ENCODE peak calls at places on chromosomes 4 and X, in nine cellular contexts. H, U, Y, G, E, R, N, F and X are unnamed samples.

GRCh38 chrX:39815621-39816020 is 282.1 kb downstream of the BCOR start:
- DNase-seq in H (no peak), U (no peak), Y (no peak), G (no peak), E (no peak), R (no peak), N (peak; percentile 88), F (no peak), X (no peak)

GRCh38 chr4:115671581-115671980 is 558.2 kb upstream of the NDST4 start:
- DNase-seq in H (no peak), U (no peak), Y (no peak), G (no peak), E (no peak), R (no peak), N (no peak), F (no peak), X (no peak)

GRCh38 chr4:189823611-189824010 is 117.1 kb upstream of the FRG1 start:
- DNase-seq in H (no peak), U (no peak), Y (no peak), G (no peak), E (no peak), R (no peak), N (no peak), F (no peak), X (no peak)

GRCh38 chrX:15350329-15350996 is 15.1 kb upstream of the PIGA start:
- DNase-seq in H (no peak), U (no peak), Y (no peak), G (no peak), E (no peak), R (no peak), N (peak; percentile 51), F (no peak), X (no peak)

GRCh38 chr4:73723945-73724344 is 16.4 kb upstream of the CXCL8 start:
- DNase-seq in H (no peak), U (no peak), Y (no peak), G (no peak), E (no peak), R (no peak), N (no peak), F (no peak), X (no peak)

GRCh38 chrX:132953358-132953757 is 5.1 kb downstream of the HS6ST2 start:
- DNase-seq in H (no peak), U (no peak), Y (no peak), G (no peak), E (no peak), R (peak; percentile 21), N (no peak), F (no peak), X (no peak)

GRCh38 chrX:144732588-144732987 is 514.7 kb upstream of the SPANXN1 start:
- DNase-seq in H (no peak), U (no peak), Y (no peak), G (no peak), E (no peak), R (no peak), N (peak; percentile 2), F (no peak), X (no peak)

GRCh38 chr4:24089831-24090531 is 200.1 kb upstream of the PPARGC1A start:
- DNase-seq in H (no peak), U (no peak), Y (no peak), G (no peak), E (no peak), R (no peak), N (no peak), F (no peak), X (no peak)

GRCh38 chr4:4462970-4463369 is 76.1 kb downstream of the NSG1 start:
- DNase-seq in H (no peak), U (no peak), Y (no peak), G (no peak), E (no peak), R (no peak), N (no peak), F (no peak), X (no peak)

GRCh38 chr4:304987-305680 is at the start of gene ZNF732:
- DNase-seq in H (no peak), U (no peak), Y (no peak), G (peak; percentile 91), E (peak; percentile 64), R (peak; percentile 21), N (peak; percentile 99), F (no peak), X (peak; percentile 31)

GRCh38 chr4:128241425-128241913 is 46.1 kb downstream of the PGRMC2 start:
- DNase-seq in H (no peak), U (no peak), Y (no peak), G (no peak), E (no peak), R (no peak), N (peak; percentile 57), F (peak; percentile 9), X (no peak)

GRCh38 chr4:138269175-138269574 is 27.0 kb upstream of the SLC7A11 start:
- DNase-seq in H (no peak), U (no peak), Y (no peak), G (no peak), E (no peak), R (no peak), N (no peak), F (no peak), X (no peak)

GRCh38 chr4:166622425-166622977 is 611.8 kb downstream of the SPOCK3 start:
- DNase-seq in H (no peak), U (no peak), Y (no peak), G (no peak), E (no peak), R (no peak), N (no peak), F (no peak), X (no peak)

GRCh38 chrX:129768586-129769466 is 10.9 kb upstream of the SASH3 start:
- DNase-seq in H (no peak), U (peak; percentile 64), Y (no peak), G (no peak), E (no peak), R (no peak), N (no peak), F (no peak), X (no peak)

GRCh38 chrX:129772796-129773431 is 6.8 kb upstream of the SASH3 start:
- DNase-seq in H (peak; percentile 53), U (peak; percentile 96), Y (peak; percentile 78), G (no peak), E (no peak), R (no peak), N (no peak), F (no peak), X (peak; percentile 43)

GRCh38 chrX:129768186-129768585 is 11.6 kb upstream of the SASH3 start:
- DNase-seq in H (no peak), U (peak; percentile 74), Y (no peak), G (no peak), E (no peak), R (no peak), N (no peak), F (no peak), X (no peak)

GRCh38 chrX:129771266-129771995 is 8.3 kb upstream of the SASH3 start:
- DNase-seq in H (peak; percentile 50), U (peak; percentile 75), Y (no peak), G (no peak), E (no peak), R (no peak), N (no peak), F (no peak), X (no peak)

DNA sequence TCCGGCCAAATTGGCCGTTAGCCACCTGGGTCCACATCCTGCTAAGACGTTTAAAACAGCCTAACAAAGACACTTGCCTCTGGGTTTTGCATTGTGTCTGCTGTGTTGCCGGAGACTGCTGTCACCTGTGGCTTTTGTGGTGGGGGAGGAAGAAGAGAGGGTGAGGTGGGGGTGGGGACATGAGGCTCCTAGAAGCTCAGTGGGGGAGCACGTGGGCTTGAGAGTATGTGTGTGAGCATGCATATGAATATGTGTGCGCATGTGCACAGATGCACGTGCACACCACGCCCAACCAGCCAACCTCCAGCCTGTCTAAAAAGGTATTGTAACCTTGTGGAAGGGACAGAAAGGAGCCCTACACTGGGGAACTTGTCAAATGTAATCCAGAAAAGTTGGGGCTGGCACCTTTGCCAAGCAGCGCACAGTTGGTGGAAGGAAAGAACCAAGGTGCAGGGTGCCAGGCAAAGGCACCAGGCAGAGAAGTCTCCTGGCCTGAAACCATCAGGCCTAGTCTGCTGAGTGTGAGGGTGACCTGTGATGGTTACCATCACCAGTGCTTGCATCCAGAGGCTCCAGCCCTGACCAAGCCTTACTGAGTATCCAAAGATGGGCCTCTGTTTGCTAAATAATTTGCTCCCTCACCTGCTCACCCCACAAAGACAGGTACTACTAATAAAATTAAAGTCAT is 10.1 kb upstream of the SASH3 start:
- DNase-seq in H (peak; percentile 82), U (peak; percentile 91), Y (no peak), G (no peak), E (no peak), R (no peak), N (no peak), F (no peak), X (no peak)
- H3K4me1 ChIP-seq in H (peaks cover 73% of the 10 kb centered on the region), U (peaks cover 12% of the 10 kb centered on the region), Y (no peaks in the 10 kb centered on the region), G (peaks cover 4% of the 10 kb centered on the region), E (no peaks in the 10 kb centered on the region), R (no peaks in the 10 kb centered on the region), N (no peaks in the 10 kb centered on the region), F (no peaks in the 10 kb centered on the region), X (no peaks in the 10 kb centered on the region)

GRCh38 chrX:130086414-130087207 is 23.7 kb downstream of the ELF4 start:
- DNase-seq in H (peak; percentile 80), U (peak; percentile 93), Y (no peak), G (no peak), E (no peak), R (no peak), N (no peak), F (no peak), X (no peak)

GRCh38 chrX:130085551-130085986 is 24.7 kb downstream of the ELF4 start:
- DNase-seq in H (no peak), U (no peak), Y (no peak), G (no peak), E (no peak), R (no peak), N (no peak), F (no peak), X (no peak)

GRCh38 chrX:130083107-130083490 is 27.2 kb downstream of the ELF4 start:
- DNase-seq in H (no peak), U (no peak), Y (no peak), G (no peak), E (no peak), R (no peak), N (peak; percentile 56), F (no peak), X (no peak)

GRCh38 chrX:130083656-130084382 is 26.5 kb downstream of the ELF4 start:
- DNase-seq in H (no peak), U (peak; percentile 88), Y (no peak), G (no peak), E (no peak), R (no peak), N (no peak), F (no peak), X (no peak)

GRCh38 chrX:130084651-130085237 is 25.6 kb downstream of the ELF4 start:
- DNase-seq in H (no peak), U (no peak), Y (no peak), G (no peak), E (no peak), R (no peak), N (no peak), F (no peak), X (no peak)
- H3K4me1 ChIP-seq in H (peaks cover 52% of the 10 kb centered on the region), U (peaks cover 22% of the 10 kb centered on the region), Y (peaks cover 15% of the 10 kb centered on the region), G (peaks cover 6% of the 10 kb centered on the region), E (no peaks in the 10 kb centered on the region), R (peaks cover 6% of the 10 kb centered on the region), N (peaks cover 3% of the 10 kb centered on the region), F (no peaks in the 10 kb centered on the region), X (peaks cover 41% of the 10 kb centered on the region)

GRCh38 chr4:16859031-16859430 is 39.4 kb downstream of the LDB2 start:
- DNase-seq in H (no peak), U (no peak), Y (no peak), G (no peak), E (no peak), R (no peak), N (no peak), F (no peak), X (no peak)
- H3K4me1 ChIP-seq in H (no peaks in the 10 kb centered on the region), U (no peaks in the 10 kb centered on the region), Y (no peaks in the 10 kb centered on the region), G (no peaks in the 10 kb centered on the region), E (no peaks in the 10 kb centered on the region), R (no peaks in the 10 kb centered on the region), N (peaks cover 4% of the 10 kb centered on the region), F (no peaks in the 10 kb centered on the region), X (peaks cover 35% of the 10 kb centered on the region)

GRCh38 chr4:173178144-173178543 is 9.5 kb downstream of the GALNT7 start:
- DNase-seq in H (no peak), U (no peak), Y (no peak), G (no peak), E (no peak), R (no peak), N (no peak), F (no peak), X (no peak)
- H3K4me1 ChIP-seq in H (no peaks in the 10 kb centered on the region), U (no peaks in the 10 kb centered on the region), Y (peaks cover 23% of the 10 kb centered on the region), G (no peaks in the 10 kb centered on the region), E (peaks cover 41% of the 10 kb centered on the region), R (peaks cover 2% of the 10 kb centered on the region), N (peaks cover 14% of the 10 kb centered on the region), F (peaks cover 4% of the 10 kb centered on the region), X (peaks cover 10% of the 10 kb centered on the region)